ENCODE peak calls at places on chromosomes 3 and 15, in four cellular contexts. M is HepG2, E is K562, G is WTC11. C is an unnamed sample.

GRCh38 chr3:73437828-73438227 is 186.9 kb downstream of the PDZRN3 start:
- DNase-seq in M (no peak), E (no peak), G (no peak), C (no peak)

GRCh38 chr3:61663728-61664492 is 102.5 kb downstream of the PTPRG start:
- DNase-seq in M (no peak), E (no peak), G (peak), C (peak)

GRCh38 chr3:58659051-58659675 is 7.4 kb downstream of the FAM3D start:
- DNase-seq in M (peak), E (peak), G (peak), C (peak)

GRCh38 chr15:94478763-94479162 is 247.4 kb downstream of the MCTP2 start:
- DNase-seq in M (no peak), E (no peak), G (no peak), C (no peak)

GRCh38 chr15:92244703-92245102 is 149.0 kb upstream of the ST8SIA2 start:
- DNase-seq in M (no peak), E (peak), G (no peak), C (no peak)

GRCh38 chr15:44264148-44264547 is 24.4 kb upstream of the GOLM2 start:
- DNase-seq in M (no peak), E (no peak), G (no peak), C (no peak)

GRCh38 chr3:49417516-49418120 is 4.7 kb downstream of the AMT start:
- DNase-seq in M (no peak), E (no peak), G (no peak), C (no peak)

GRCh38 chr3:127483902-127484591 is 106.5 kb downstream of the TPRA1 start:
- DNase-seq in M (no peak), E (no peak), G (no peak), C (no peak)

GRCh38 chr15:94272251-94272898 is 41.0 kb downstream of the MCTP2 start:
- DNase-seq in M (no peak), E (no peak), G (no peak), C (no peak)

GRCh38 chr15:52124270-52124878 is 11.8 kb upstream of the BCL2L10 start:
- DNase-seq in M (peak), E (no peak), G (no peak), C (no peak)

GRCh38 chr15:75208501-75209288 is 7.0 kb downstream of the C15orf39 start:
- DNase-seq in M (no peak), E (no peak), G (no peak), C (no peak)

GRCh38 chr3:111723293-111723963 is 128.3 kb upstream of the ZBED2 start:
- DNase-seq in M (no peak), E (no peak), G (no peak), C (no peak)

GRCh38 chr15:49406352-49407118 is 16.5 kb upstream of the FGF7 start:
- DNase-seq in M (no peak), E (no peak), G (no peak), C (no peak)

GRCh38 chr3:52516509-52517195 is 17.0 kb downstream of the NT5DC2 start:
- DNase-seq in M (no peak), E (no peak), G (no peak), C (no peak)

GRCh38 chr3:37243811-37244748 is 69.7 kb upstream of the LRRFIP2 start:
- DNase-seq in M (peak), E (peak), G (peak), C (peak)

GRCh38 chr3:117963858-117964257 is 1070.8 kb downstream of the IGSF11 start:
- DNase-seq in M (no peak), E (no peak), G (no peak), C (no peak)

DNA sequence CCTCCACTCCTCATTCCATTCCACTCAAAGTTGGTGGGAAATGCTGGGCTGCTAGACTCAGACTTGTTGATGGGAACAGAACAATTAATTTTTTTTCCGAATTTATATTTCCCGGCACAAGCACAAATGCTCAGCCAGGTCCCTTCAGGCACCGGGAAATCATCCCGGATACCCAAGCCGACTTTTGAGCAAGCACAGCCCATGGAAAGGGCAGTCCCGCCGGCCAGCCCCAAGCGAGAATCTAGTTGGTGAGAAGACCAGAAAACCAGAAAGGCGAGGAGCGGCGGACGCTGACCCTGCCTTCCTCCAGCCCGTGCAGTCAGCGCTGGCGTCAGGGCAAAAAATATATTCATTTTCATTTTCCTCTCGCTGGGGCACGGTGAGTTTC is 758 bp upstream of the ZIC4 start:
- DNase-seq in M (no peak), E (no peak), G (peak), C (no peak)
- TF ChIP-seq ELF4 in M (no peak), E (no peak), G (no peak), C (no peak)

GRCh38 chr15:27250223-27250622 is 279.2 kb downstream of the GABRG3 start:
- DNase-seq in M (no peak), E (no peak), G (no peak), C (no peak)
- TF ChIP-seq ELF4 in M (no peak), E (no peak), G (no peak), C (no peak)

DNA sequence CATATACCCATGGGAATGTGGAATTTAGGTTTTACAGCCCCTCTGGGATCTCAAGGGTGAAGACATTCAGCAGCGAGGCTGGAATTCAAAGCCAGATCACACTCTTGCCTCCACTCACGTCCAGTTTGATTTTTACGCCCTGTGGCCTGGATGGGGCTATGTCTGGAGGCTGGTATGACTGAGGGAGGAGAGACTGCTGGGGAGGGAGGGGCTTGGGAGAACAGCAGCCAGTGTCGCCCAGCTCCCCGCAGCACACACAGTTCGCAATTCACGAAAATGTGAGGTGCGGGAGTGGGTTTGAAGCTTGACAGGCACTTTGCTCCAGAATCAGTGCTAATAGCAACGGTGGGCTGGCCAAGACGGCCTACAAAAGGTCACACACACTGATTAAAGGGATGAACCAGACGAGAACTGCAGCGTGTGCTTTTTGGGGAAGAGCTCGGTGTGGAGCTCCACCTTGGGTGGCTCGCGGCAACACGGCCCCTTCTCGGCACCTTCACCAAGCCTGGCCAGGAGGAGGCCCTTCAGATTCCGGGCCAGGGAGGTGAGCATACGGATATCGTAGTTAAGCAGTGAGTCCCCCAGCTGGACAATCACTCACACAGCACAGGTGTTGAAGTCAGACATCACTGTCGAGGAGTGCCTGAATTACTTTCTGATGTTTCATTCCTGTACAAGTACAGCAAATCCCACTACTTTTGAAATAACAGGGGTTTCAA is 16.4 kb downstream of the EHD4 start:
- DNase-seq in M (peak), E (no peak), G (peak), C (no peak)
- TF ChIP-seq ELF4 in M (no peak), E (no peak), G (no peak), C (no peak)

GRCh38 chr15:63439536-63440264 is 58.1 kb upstream of the CA12 start:
- DNase-seq in M (no peak), E (no peak), G (no peak), C (no peak)
- TF ChIP-seq ELF4 in M (no peak), E (no peak), G (no peak), C (no peak)

GRCh38 chr3:138113309-138113708 is 2.1 kb downstream of the DZIP1L start:
- DNase-seq in M (no peak), E (no peak), G (no peak), C (no peak)
- TF ChIP-seq ELF4 in M (no peak), E (no peak), G (no peak), C (no peak)

GRCh38 chr15:76340198-76340801 is 3.7 kb downstream of the ISL2 start:
- DNase-seq in M (no peak), E (no peak), G (peak), C (no peak)
- TF ChIP-seq ELF4 in M (no peak), E (no peak), G (no peak), C (no peak)

C was measured in HEK293T.